ENCODE peak calls at places on chromosome 17, in seven cellular contexts. G is CD8-positive, alpha-beta T cell; J is cardiac muscle cell; F is cardiac fibroblast; D is heart left ventricle; W is AG10803; Z is endodermal cell. K is an unnamed sample.

GRCh38 chr17:30345527-30346075 is 11.7 kb upstream of the TMIGD1 start:
- DNase-seq in G (no peak), J (no peak), F (peak; percentile 27), D (no peak), W (no peak), Z (no peak), K (no peak)

GRCh38 chr17:77363821-77364361 is 223.1 kb downstream of the SEC14L1 start:
- DNase-seq in G (no peak), J (no peak), F (peak; percentile 50), D (peak; percentile 76), W (no peak), Z (peak; percentile 77), K (no peak)

GRCh38 chr17:20187049-20187448 is 177.9 kb downstream of the SPECC1 start:
- DNase-seq in G (no peak), J (no peak), F (peak; percentile 5), D (no peak), W (peak; percentile 52), Z (no peak), K (peak; percentile 44)

GRCh38 chr17:21001813-21002221 is 41.0 kb downstream of the USP22 start:
- DNase-seq in G (no peak), J (no peak), F (no peak), D (no peak), W (no peak), Z (no peak), K (no peak)

GRCh38 chr17:56125830-56126819 is 27.1 kb upstream of the ANKFN1 start:
- DNase-seq in G (no peak), J (peak; percentile 45), F (peak; percentile 14), D (no peak), W (peak; percentile 85), Z (peak; percentile 76), K (peak; percentile 81)

GRCh38 chr17:68595986-68596385 is 5.2 kb downstream of the FAM20A start:
- DNase-seq in G (no peak), J (no peak), F (peak; percentile 11), D (no peak), W (no peak), Z (no peak), K (no peak)

GRCh38 chr17:57561072-57561861 is 183.8 kb downstream of the CCDC182 start:
- DNase-seq in G (no peak), J (no peak), F (no peak), D (no peak), W (no peak), Z (no peak), K (no peak)

GRCh38 chr17:49567104-49567521 is 8.6 kb upstream of the NXPH3 start:
- DNase-seq in G (no peak), J (no peak), F (no peak), D (no peak), W (no peak), Z (no peak), K (no peak)

GRCh38 chr17:15981646-15982580 is 17.6 kb downstream of the ZSWIM7 start:
- DNase-seq in G (no peak), J (no peak), F (peak; percentile 44), D (no peak), W (no peak), Z (no peak), K (no peak)

GRCh38 chr17:41772218-41772585 is 14.3 kb downstream of the JUP start:
- DNase-seq in G (no peak), J (no peak), F (no peak), D (no peak), W (no peak), Z (peak; percentile 84), K (no peak)
- H3K4me3 ChIP-seq in G (no peak overlapping the region), J (no peak overlapping the region), F (no peak overlapping the region), D (no peak overlapping the region), W (no peak overlapping the region), Z (no peak overlapping the region), K (no peak overlapping the region)

GRCh38 chr17:79503440-79503839 is 107.4 kb downstream of the RBFOX3 start:
- DNase-seq in G (no peak), J (no peak), F (no peak), D (no peak), W (no peak), Z (no peak), K (no peak)

GRCh38 chr17:79505199-79505598 is 105.7 kb downstream of the RBFOX3 start:
- DNase-seq in G (no peak), J (no peak), F (no peak), D (no peak), W (no peak), Z (no peak), K (no peak)

GRCh38 chr17:79501910-79502309 is 108.9 kb downstream of the RBFOX3 start:
- DNase-seq in G (no peak), J (no peak), F (no peak), D (no peak), W (no peak), Z (no peak), K (no peak)

GRCh38 chr17:79506150-79506870 is 104.5 kb downstream of the RBFOX3 start:
- DNase-seq in G (no peak), J (no peak), F (no peak), D (no peak), W (no peak), Z (no peak), K (no peak)

DNA sequence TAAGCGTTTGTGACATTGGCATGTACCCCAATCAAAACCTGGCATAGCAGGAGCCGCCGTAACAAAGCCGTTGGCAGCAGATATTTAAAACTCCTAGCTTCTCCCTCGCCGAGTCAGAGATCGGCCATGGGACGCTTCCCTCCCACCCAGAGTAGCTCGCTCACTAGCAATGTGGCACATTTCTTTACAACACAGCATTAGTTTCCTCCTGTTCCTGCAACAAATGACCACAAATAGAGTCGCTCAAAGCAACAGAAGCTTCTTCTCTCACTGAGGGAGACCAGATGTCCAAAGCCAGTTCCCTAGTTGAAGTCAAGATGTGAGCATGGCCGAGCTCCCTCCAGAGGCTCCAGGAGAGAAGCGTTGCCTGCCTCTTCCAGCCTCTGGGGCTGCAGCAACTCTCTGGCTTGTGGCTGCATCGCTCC is 106.7 kb downstream of the RBFOX3 start:
- DNase-seq in G (no peak), J (no peak), F (no peak), D (no peak), W (no peak), Z (no peak), K (no peak)
- TF ChIP-seq CTCF in G (no peak), J (no peak), F (no peak), D (no peak), W (no peak), Z (no peak), K (no peak)

DNA sequence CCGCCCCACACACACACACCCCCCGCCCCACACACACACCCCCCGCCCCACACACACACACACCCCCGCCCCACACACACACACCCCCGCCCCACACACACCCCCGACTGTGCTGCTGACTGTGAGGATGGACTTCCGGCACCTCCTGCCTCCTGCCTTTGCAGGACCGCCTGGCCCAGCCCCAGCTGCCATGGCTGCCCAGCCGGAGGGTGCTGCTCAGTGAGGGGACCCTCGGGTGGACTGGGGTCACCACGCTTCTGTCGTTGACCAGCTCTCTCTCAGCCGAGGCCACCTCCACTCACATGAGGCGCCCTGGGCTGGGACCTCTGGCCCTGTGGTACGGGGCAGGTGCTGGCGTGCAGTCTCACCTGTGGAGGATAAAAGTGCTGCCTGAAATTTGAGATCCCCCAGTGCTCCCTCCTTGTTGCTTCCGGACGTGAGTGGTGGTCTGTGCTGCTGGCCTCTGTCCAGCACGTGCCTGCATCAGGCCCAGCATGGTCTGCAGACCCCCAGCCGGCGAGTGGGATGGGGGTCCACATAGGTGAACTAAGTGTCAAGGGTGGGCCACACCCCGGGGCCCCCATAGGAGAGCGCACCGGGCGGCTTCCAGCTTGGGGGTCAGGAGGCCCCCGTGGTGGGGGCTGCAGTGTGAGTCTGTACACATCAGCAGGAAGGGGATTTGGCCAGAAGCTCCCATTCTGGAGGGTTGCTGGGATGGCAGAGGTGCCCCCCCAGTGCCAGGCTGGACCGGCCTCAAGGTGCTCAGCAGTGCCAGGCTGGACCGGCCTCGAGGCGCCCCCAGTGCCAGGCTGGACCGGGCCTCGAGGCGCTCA is 11.2 kb downstream of the METRNL start:
- DNase-seq in G (no peak), J (no peak), F (no peak), D (no peak), W (no peak), Z (no peak), K (no peak)
- H3K4me3 ChIP-seq in G (no peak overlapping the region), J (no peak overlapping the region), F (no peak overlapping the region), D (no peak overlapping the region), W (no peak overlapping the region), Z (no peak overlapping the region), K (no peak overlapping the region)

GRCh38 chr17:60747069-60747808 is 69.6 kb downstream of the BCAS3 start:
- DNase-seq in G (no peak), J (no peak), F (no peak), D (no peak), W (no peak), Z (peak; percentile 67), K (no peak)

GRCh38 chr17:60744355-60744958 is 66.8 kb downstream of the BCAS3 start:
- DNase-seq in G (no peak), J (no peak), F (no peak), D (no peak), W (peak; percentile 9), Z (no peak), K (no peak)

GRCh38 chr17:60743812-60744211 is 66.2 kb downstream of the BCAS3 start:
- DNase-seq in G (no peak), J (peak; percentile 5), F (peak; percentile 66), D (no peak), W (peak; percentile 84), Z (no peak), K (peak; percentile 76)

GRCh38 chr17:60743282-60743681 is 65.6 kb downstream of the BCAS3 start:
- DNase-seq in G (no peak), J (no peak), F (no peak), D (no peak), W (no peak), Z (no peak), K (no peak)

DNA sequence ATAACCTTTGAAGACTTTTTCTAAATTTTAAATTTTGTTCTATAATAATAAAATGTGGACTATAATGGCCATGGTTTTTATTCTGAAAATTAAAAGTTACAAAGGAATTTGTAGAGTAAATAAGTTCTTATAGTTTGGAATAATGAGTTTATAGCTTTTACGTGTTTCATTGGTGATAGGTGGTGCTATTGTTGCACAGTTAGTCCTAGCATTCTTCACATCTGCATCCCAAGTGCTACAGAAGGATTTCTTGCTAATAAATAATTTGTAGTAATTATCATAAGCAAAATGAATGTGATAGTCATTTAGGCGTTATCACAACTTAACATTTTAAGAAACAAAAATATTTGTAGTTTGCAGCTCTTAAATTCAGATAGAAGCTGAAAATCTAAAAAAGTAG is 67.9 kb downstream of the BCAS3 start:
- DNase-seq in G (no peak), J (no peak), F (peak; percentile 14), D (no peak), W (no peak), Z (no peak), K (no peak)
- TF ChIP-seq CTCF in G (no peak), J (no peak), F (no peak), D (no peak), W (no peak), Z (no peak), K (no peak)

DNA sequence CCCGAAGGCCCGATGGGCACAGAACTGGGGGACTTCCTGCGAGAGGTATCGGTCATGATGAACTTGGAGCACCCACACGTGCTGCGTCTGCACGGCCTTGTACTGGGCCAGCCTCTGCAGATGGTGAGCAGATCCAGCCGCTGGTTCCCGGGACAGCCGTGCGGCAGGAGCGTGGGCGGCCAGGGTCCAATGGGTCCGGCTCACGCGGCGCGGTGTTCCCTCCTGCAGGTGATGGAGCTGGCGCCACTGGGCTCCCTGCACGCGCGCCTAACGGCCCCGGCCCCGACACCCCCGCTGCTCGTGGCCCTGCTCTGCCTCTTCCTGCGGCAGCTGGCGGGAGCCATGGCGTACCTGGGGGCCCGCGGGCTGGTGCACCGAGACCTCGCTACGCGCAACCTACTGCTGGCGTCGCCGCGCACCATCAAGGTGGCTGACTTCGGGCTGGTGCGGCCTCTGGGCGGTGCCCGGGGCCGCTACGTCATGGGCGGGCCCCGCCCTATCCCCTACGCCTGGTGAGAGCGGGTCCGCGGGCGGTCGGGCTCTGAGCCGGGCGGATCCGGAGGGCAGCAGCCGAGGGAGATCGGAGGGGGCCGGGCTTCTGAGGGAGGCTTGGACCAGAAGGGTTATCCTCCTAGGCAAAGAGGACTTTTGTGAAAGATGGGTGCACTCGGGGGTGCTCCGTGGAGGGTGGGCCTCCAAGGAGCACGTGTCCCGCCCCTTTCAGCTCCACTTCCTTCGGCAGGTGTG is 3.0 kb downstream of the TNK1 start:
- DNase-seq in G (peak; percentile 66), J (peak; percentile 72), F (peak; percentile 34), D (peak; percentile 76), W (no peak), Z (peak; percentile 96), K (no peak)
- H3K4me3 ChIP-seq in G (peak overlapping the region; percentile 75), J (peak overlapping the region; percentile 15), F (peak overlapping the region; percentile 41), D (peak overlapping the region; percentile 55), W (peak overlapping the region; percentile 27), Z (no peak overlapping the region), K (peak overlapping the region; percentile 42)

K was measured in astrocyte of the cerebellum.